ENCODE peak calls at places on chromosomes 6 and 20, in four cellular contexts. B is IMR-90, W is mesendoderm, Z is H1. A is an unnamed sample.

GRCh38 chr6:30875244-30876038 is 8.9 kb upstream of the DDR1 start:
- DNase-seq in B (no peak), W (peak), Z (no peak), A (no peak)

GRCh38 chr6:52221302-52221701 is 23.0 kb downstream of the IL17F start:
- DNase-seq in B (no peak), W (no peak), Z (no peak), A (no peak)

GRCh38 chr6:25342784-25343183 is 63.6 kb downstream of the CARMIL1 start:
- DNase-seq in B (peak), W (no peak), Z (no peak), A (no peak)

GRCh38 chr6:36252005-36252404 is 17.9 kb upstream of the PNPLA1 start:
- DNase-seq in B (no peak), W (no peak), Z (no peak), A (no peak)

GRCh38 chr20:59788811-59789210 is 144.6 kb downstream of the SYCP2 start:
- DNase-seq in B (no peak), W (no peak), Z (no peak), A (peak)

GRCh38 chr20:14477125-14477524 is 139.7 kb upstream of the FLRT3 start:
- DNase-seq in B (peak), W (no peak), Z (no peak), A (no peak)

GRCh38 chr6:1043458-1043836 is 268.5 kb upstream of the FOXQ1 start:
- DNase-seq in B (no peak), W (no peak), Z (no peak), A (no peak)

GRCh38 chr20:34532751-34533150 is 16.5 kb downstream of the DYNLRB1 start:
- DNase-seq in B (no peak), W (no peak), Z (no peak), A (no peak)

GRCh38 chr6:14228571-14228970 is 111.0 kb downstream of the CD83 start:
- DNase-seq in B (peak), W (no peak), Z (no peak), A (no peak)

GRCh38 chr6:62371395-62371794 is 85.4 kb upstream of the KHDRBS2 start:
- DNase-seq in B (no peak), W (no peak), Z (no peak), A (no peak)

GRCh38 chr20:59751075-59751711 is 146.9 kb downstream of the PHACTR3 start:
- DNase-seq in B (peak), W (peak), Z (peak), A (peak)

GRCh38 chr6:26394289-26394688 is 7.8 kb upstream of the BTN3A1 start:
- DNase-seq in B (peak), W (no peak), Z (no peak), A (no peak)

GRCh38 chr6:45838486-45838885 is 177.2 kb downstream of the CLIC5 start:
- DNase-seq in B (no peak), W (no peak), Z (no peak), A (no peak)

GRCh38 chr20:63848003-63848911 is 13.0 kb upstream of the ABHD16B start:
- DNase-seq in B (no peak), W (no peak), Z (no peak), A (peak)

GRCh38 chr6:81166770-81167169 is 585.7 kb downstream of the TENT5A start:
- DNase-seq in B (peak), W (no peak), Z (no peak), A (no peak)

GRCh38 chr6:153485072-153485471 is 354.0 kb upstream of the RGS17 start:
- DNase-seq in B (no peak), W (no peak), Z (no peak), A (no peak)

GRCh38 chr20:32971703-32972161 is 32.5 kb downstream of the SUN5 start:
- DNase-seq in B (no peak), W (no peak), Z (no peak), A (peak)

GRCh38 chr20:10597637-10598036 is 76.2 kb downstream of the JAG1 start:
- DNase-seq in B (no peak), W (no peak), Z (no peak), A (no peak)

DNA sequence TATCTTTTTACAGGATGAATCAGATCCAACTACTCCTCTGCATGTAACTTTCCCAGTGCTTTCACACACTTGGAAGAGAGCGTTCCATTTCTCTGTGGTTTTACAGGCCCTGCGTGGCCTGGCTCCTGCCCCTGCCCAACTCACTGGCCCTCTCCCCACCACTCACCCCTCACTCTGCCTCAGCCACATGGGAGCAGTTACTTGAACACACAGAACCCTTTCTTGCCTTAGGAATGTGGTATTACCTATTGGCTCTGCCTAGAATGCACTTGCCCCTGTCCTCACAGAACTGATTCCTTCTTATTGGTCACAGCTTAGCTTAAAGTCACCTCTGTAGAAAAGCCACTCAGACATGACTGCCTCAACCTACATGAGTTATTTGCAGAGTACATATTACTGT is 108.4 kb downstream of the CRYBG1 start:
- DNase-seq in B (no peak), W (no peak), Z (no peak), A (no peak)
- H3K23ac ChIP-seq in B (no peak), W (no peak), Z (no peak), A (no peak)

DNA sequence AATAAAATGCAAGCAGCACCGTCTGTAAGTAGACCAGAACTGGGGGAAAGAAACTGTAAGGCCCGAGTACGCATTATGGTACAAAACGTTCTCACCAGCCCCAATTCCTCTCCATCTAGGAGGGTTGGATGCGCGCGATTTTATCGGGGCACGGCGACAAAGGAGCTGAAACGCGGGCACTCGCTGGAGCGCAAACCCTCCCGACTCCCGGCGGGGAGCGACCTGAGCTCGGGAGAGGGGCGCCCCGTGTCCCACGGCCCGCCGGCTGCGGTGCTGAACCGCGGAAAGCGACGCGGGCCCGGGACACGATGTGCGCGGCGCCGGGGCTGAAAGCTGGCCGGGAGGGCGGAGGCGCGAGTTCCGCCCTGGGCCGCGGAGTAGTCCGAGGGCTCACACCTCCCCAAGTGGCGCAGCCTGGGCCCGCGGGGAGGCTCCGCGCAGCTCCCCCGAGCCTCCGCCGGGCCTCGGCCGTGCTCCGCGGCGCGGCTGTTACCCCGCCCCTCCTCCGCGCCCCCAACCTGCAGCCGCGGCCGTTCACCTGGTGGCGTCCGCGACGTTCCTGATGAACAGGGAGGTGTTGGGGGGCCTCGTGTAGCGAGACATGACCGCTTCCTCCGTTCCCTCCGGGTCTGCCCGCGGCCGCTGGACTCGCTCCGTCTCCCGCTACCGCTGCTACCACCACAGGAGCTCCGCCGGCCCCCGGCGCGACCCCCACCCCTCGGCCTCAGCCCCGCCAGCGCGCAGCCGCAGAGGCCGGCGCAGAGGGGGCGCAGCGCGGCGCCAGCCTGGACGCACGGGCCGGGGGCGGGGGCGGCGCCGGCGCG is at the start of gene SRSF12:
- DNase-seq in B (peak), W (peak), Z (no peak), A (peak)
- H3K27ac ChIP-seq in B (no peak), W (no peak), Z (no peak), A (no peak)

GRCh38 chr6:159156089-159156488 is 13.1 kb upstream of the FNDC1 start:
- DNase-seq in B (no peak), W (no peak), Z (no peak), A (no peak)
- H3K56ac ChIP-seq in B (no peak), W (no peak), Z (no peak), A (no peak)

DNA sequence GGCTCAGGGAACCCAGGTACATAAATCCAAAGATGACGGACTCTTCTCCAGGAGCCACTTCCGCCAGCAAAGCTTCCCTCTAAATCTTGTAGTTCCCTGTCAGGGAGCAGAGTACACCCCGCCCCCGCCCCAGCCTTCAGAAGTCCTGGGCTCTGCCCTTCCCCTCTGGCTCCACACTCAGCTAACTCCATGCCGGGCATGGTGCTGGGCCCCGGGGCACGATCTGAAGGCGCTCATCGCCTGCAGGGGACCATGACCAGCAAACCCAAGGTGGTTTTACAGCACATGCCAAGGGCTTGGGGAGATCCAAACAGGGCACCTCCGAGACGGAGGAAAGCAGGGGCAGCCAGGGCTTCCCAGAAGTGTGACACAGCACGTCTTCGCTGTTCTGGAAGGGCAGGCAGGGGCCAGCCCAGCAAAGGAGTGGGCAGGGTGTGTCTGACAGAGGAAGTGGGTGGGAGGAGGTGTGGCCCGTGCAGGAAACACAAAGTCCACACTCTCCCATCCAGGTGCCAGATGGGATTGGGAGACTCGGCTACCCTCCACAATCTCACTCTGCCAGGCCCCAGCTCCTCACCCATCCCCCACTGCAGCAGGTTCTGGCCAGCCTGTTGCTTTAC is 41.6 kb upstream of the SLC22A2 start:
- DNase-seq in B (no peak), W (peak), Z (no peak), A (no peak)
- H3K23ac ChIP-seq in B (no peak), W (no peak), Z (no peak), A (no peak)

GRCh38 chr6:28615616-28615954 is 89.9 kb downstream of the GPX5 start:
- DNase-seq in B (no peak), W (no peak), Z (no peak), A (no peak)

GRCh38 chr6:28618889-28619555 is 93.3 kb downstream of the GPX5 start:
- DNase-seq in B (no peak), W (peak), Z (no peak), A (no peak)

DNA sequence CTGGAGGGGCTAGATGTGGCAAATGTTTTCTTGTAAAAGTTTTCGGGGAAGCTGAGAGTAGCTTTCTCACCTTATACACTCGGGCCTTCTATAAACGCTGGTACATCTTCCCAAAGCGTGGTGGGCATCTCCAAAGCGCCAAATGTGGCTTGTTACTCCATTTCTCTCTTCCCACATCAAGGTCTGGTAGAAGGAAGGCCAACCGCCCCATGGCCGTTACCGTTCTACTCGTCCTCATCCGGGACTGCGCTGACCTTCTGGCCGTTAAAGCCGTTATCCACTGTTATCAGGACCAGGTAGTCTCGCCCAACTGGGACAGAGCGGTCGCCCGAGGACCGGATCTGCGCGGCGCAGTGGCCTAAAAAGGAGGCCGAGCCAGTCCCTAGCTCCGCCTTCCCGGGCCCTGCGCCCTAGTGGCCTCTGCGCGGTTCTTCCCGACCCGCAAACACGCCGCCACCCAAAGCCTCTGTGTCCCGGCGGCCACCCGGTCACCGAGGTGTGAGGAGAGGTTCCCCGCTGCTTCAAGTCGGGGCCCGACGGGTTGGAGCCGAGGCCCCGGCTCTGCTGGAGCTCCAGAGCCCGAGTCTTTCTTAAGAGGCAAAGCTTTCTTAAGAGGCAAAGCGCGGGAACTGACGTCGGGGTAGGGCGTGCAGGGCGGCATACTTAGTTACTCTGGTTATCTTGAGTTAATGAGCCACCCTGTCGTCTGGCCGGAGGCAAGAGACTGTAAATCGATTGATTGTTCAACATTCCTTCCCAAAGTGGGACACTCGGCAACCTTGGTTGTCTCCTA is 90.5 kb downstream of the GPX5 start:
- DNase-seq in B (no peak), W (peak), Z (no peak), A (peak)
- H3K27ac ChIP-seq in B (no peak), W (no peak), Z (no peak), A (no peak)

GRCh38 chr20:51528263-51529026 is 14.1 kb downstream of the NFATC2 start:
- DNase-seq in B (no peak), W (no peak), Z (no peak), A (no peak)

GRCh38 chr20:51531141-51531710 is 11.3 kb downstream of the NFATC2 start:
- DNase-seq in B (peak), W (no peak), Z (no peak), A (no peak)

GRCh38 chr20:51529027-51529749 is 13.3 kb downstream of the NFATC2 start:
- DNase-seq in B (peak), W (no peak), Z (no peak), A (no peak)

GRCh38 chr20:51531712-51532456 is 10.6 kb downstream of the NFATC2 start:
- DNase-seq in B (no peak), W (no peak), Z (no peak), A (no peak)

DNA sequence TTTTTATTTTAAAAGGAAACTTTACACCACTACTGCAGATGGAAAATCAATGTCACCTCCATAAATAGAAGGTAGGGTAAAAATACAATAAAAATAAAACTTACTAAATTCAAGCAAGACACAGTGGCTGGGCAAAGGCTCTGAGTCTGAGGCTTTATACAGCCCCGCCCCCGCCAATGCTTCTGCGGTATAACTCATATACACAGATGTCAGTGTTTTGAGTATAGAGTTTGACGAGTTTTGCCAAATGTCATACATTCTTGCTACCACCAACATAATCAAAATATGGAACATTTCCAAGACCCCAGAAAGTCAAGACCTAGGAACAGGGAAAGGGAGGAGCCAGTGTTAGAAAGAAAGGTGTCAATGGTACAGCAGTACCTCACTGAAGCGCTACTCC is 12.8 kb downstream of the NFATC2 start:
- DNase-seq in B (peak), W (no peak), Z (no peak), A (no peak)
- H3K56ac ChIP-seq in B (no peak), W (no peak), Z (no peak), A (no peak)

GRCh38 chr6:108448481-108448880 is 112.2 kb upstream of the FOXO3 start:
- DNase-seq in B (no peak), W (no peak), Z (no peak), A (no peak)
- H3K23ac ChIP-seq in B (no peak), W (no peak), Z (no peak), A (no peak)

DNA sequence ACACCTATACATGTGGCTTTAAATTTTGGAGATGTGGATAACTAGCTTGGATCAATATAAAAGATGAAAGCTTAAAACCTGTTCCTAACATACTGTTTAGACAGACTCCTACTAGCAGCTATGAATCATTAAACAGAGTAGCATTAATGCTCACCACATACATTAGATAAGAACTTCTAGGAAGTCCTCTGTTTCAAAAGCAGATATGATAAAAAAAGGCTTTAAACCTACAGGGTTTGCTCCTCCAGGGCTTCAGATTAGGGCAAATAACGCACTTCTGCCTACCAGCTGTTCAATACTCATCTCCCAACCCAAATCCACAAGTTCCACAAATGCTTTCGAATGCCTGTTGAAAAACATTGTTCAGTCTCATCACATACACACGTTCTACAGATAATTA is 1.5 kb downstream of the REPS1 start:
- DNase-seq in B (peak), W (no peak), Z (no peak), A (no peak)
- H3K27ac ChIP-seq in B (no peak), W (no peak), Z (no peak), A (no peak)

GRCh38 chr6:48084201-48084600 is 26.8 kb downstream of the PTCHD4 start:
- DNase-seq in B (peak), W (no peak), Z (no peak), A (no peak)
- H3K56ac ChIP-seq in B (no peak), W (no peak), Z (no peak), A (no peak)

GRCh38 chr20:58254890-58255289 is 26.4 kb upstream of the ANKRD60 start:
- DNase-seq in B (no peak), W (no peak), Z (no peak), A (no peak)
- H3K23ac ChIP-seq in B (no peak), W (no peak), Z (no peak), A (no peak)

A was measured in H9.